ENCODE peak calls at places on chromosomes 1 and 21, in seven cellular contexts. G, F, H, L, C, Y and X are unnamed samples.

GRCh38 chr21:36694041-36694515 is 4.8 kb upstream of the SIM2 start:
- DNase-seq in G (peak; percentile 48), F (no peak), H (no peak), L (no peak), C (no peak), Y (no peak), X (no peak)

GRCh38 chr21:14121719-14122118 is 89.0 kb downstream of the LIPI start:
- DNase-seq in G (no peak), F (no peak), H (no peak), L (no peak), C (no peak), Y (no peak), X (no peak)

GRCh38 chr21:42534901-42535378 is 21.3 kb downstream of the SLC37A1 start:
- DNase-seq in G (no peak), F (no peak), H (no peak), L (no peak), C (no peak), Y (peak; percentile 36), X (no peak)

GRCh38 chr21:28832013-28832714 is 160.5 kb downstream of the LTN1 start:
- DNase-seq in G (peak; percentile 50), F (no peak), H (peak; percentile 25), L (no peak), C (no peak), Y (no peak), X (peak; percentile 12)

GRCh38 chr1:244352156-244352830 is 99.4 kb downstream of the ADSS2 start:
- DNase-seq in G (no peak), F (no peak), H (no peak), L (no peak), C (no peak), Y (no peak), X (no peak)

GRCh38 chr21:44932366-44933181 is 7.3 kb upstream of the SLX9 start:
- DNase-seq in G (no peak), F (no peak), H (no peak), L (peak; percentile 78), C (peak; percentile 45), Y (peak; percentile 75), X (peak; percentile 55)

GRCh38 chr1:18191037-18191867 is 83.7 kb downstream of the IGSF21 start:
- DNase-seq in G (no peak), F (no peak), H (no peak), L (no peak), C (no peak), Y (no peak), X (no peak)

GRCh38 chr21:44875341-44875740 is 1.9 kb upstream of the PTTG1IP start:
- DNase-seq in G (peak; percentile 66), F (no peak), H (no peak), L (peak; percentile 3), C (no peak), Y (no peak), X (no peak)

GRCh38 chr21:27476696-27477095 is 509.8 kb upstream of the ADAMTS5 start:
- DNase-seq in G (peak; percentile 68), F (no peak), H (no peak), L (no peak), C (peak; percentile 36), Y (no peak), X (no peak)

GRCh38 chr1:65958561-65959350 is 166.1 kb downstream of the PDE4B start:
- DNase-seq in G (peak; percentile 72), F (no peak), H (peak; percentile 32), L (no peak), C (no peak), Y (peak; percentile 50), X (peak; percentile 30)

GRCh38 chr1:40769815-40770214 is 13.8 kb upstream of the KCNQ4 start:
- DNase-seq in G (no peak), F (peak; percentile 32), H (no peak), L (no peak), C (no peak), Y (no peak), X (no peak)
- TF ChIP-seq CTCF in G (no peak), F (peak; percentile 21), H (no peak), L (peak; percentile 25), C (no peak), Y (no peak), X (no peak)

GRCh38 chr1:216726435-216726834 is 3.2 kb upstream of the ESRRG start:
- DNase-seq in G (no peak), F (no peak), H (no peak), L (no peak), C (no peak), Y (no peak), X (no peak)
- TF ChIP-seq CTCF in G (no peak), F (no peak), H (no peak), L (no peak), C (no peak), Y (no peak), X (no peak)

DNA sequence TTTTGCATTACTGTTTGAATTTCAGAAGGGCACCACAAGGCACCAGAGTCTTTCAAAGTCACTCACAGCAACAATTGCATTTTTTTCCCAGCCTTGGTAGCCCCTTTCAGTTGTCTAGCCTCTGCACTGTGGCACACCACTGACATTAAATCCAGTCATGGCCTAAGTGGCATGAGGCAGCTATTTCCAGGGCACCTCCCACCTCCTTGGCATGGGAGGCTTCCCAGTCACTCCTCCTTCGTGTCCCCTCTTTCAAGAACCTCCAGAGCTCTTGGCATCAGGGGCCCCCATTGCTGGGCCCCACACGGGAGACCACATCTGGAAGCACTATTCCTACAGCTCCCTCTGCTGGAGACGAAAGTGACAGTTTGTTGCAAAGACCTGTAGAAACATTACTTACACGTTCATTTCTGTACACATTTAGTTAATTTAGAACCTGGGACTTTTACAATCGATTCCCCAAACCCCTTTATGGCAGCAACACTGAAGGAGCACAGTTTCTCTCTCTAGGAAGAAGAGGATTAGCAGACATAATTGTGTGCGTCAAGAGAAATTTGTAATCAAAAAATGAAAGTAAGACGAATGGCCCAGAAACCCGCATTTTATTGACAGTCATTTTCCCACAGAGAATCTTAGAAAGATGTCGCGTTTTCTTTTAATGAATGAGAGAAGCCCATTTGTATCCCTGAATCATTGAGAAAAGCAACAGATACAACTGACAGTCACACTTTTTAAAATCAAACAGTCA is 5.7 kb upstream of the CHD5 start:
- DNase-seq in G (peak; percentile 56), F (no peak), H (no peak), L (no peak), C (no peak), Y (no peak), X (no peak)
- TF ChIP-seq CTCF in G (peak; percentile 52), F (peak; percentile 45), H (peak; percentile 56), L (no peak), C (no peak), Y (peak; percentile 40), X (no peak)

GRCh38 chr1:228294717-228295116 is 86.9 kb downstream of the OBSCN start:
- DNase-seq in G (no peak), F (no peak), H (no peak), L (peak; percentile 2), C (no peak), Y (peak; percentile 14), X (no peak)

GRCh38 chr1:228291906-228292608 is 84.2 kb downstream of the OBSCN start:
- DNase-seq in G (no peak), F (no peak), H (no peak), L (peak; percentile 7), C (no peak), Y (peak; percentile 27), X (no peak)

GRCh38 chr1:228293816-228294500 is 86.1 kb downstream of the OBSCN start:
- DNase-seq in G (no peak), F (no peak), H (no peak), L (no peak), C (no peak), Y (peak; percentile 19), X (no peak)

GRCh38 chr1:228293393-228293792 is 85.5 kb downstream of the OBSCN start:
- DNase-seq in G (no peak), F (no peak), H (no peak), L (no peak), C (no peak), Y (peak; percentile 28), X (no peak)

DNA sequence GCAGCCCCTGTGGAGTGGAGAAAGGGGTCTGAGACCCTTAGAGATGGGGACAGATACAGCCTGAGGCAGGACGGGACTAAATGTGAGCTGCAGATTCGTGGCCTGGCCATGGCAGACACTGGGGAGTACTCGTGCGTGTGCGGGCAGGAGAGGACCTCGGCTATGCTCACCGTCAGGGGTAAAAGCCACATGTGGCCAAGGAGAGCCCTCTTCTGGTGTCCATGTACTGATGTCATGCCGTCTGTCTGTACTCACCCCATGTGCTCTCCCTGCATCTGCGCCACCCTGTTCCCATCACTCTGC is 84.7 kb downstream of the OBSCN start:
- DNase-seq in G (no peak), F (no peak), H (no peak), L (no peak), C (no peak), Y (no peak), X (no peak)
- TF ChIP-seq CTCF in G (no peak), F (no peak), H (no peak), L (no peak), C (no peak), Y (no peak), X (no peak)

DNA sequence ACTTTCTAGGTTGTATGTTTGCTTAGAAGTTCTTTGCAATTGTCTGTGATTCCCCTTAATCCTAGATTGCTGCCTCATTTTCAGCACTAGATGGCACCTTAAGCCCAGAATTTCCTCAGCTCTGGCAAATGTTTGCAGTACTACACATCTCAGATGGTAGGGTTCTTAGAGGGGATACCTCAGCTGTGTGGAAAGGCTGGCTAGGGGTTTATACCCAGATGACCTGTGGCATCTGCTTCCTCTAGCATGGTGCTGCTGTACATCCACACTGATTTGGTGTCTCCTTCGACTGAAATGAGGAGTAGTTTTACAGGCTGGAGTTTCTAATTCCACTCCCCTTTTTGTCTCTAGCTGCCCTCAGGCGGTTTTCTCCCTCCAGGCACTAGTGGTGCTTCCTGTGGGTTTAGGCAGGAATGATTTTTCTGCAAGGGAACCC is 23.5 kb downstream of the ASB17 start:
- DNase-seq in G (peak; percentile 44), F (no peak), H (peak; percentile 17), L (no peak), C (peak; percentile 15), Y (no peak), X (peak; percentile 39)
- TF ChIP-seq CTCF in G (peak; percentile 22), F (peak; percentile 11), H (peak; percentile 42), L (peak; percentile 14), C (no peak), Y (no peak), X (peak; percentile 23)